ENCODE peak calls at places on chromosome 11, in seven cellular contexts. L, X, V, E, D, N and C are unnamed samples.

GRCh38 chr11:77223797-77224196 is 77.7 kb downstream of the GDPD4 start:
- DNase-seq in L (no peak), X (no peak), V (no peak), E (no peak), D (no peak), N (no peak), C (no peak)

GRCh38 chr11:28146123-28146751 is 38.0 kb downstream of the METTL15 start:
- DNase-seq in L (no peak), X (no peak), V (peak; percentile 79), E (no peak), D (peak; percentile 7), N (peak; percentile 92), C (no peak)

GRCh38 chr11:69425444-69425843 is 56.0 kb upstream of the LINC01488 start:
- DNase-seq in L (no peak), X (no peak), V (no peak), E (no peak), D (no peak), N (no peak), C (no peak)

GRCh38 chr11:837990-838307 is 4.4 kb downstream of the POLR2L start:
- DNase-seq in L (no peak), X (no peak), V (no peak), E (no peak), D (no peak), N (no peak), C (no peak)

GRCh38 chr11:59770324-59770723 is 15.1 kb downstream of the STX3 start:
- DNase-seq in L (no peak), X (no peak), V (no peak), E (no peak), D (no peak), N (no peak), C (no peak)

GRCh38 chr11:121372028-121372427 is 79.5 kb downstream of the SC5D start:
- DNase-seq in L (no peak), X (no peak), V (no peak), E (no peak), D (no peak), N (no peak), C (no peak)

GRCh38 chr11:64787526-64788320 is 9.4 kb upstream of the SF1 start:
- DNase-seq in L (no peak), X (no peak), V (peak; percentile 64), E (no peak), D (no peak), N (peak; percentile 33), C (peak; percentile 47)

GRCh38 chr11:110952150-110952549 is 239.9 kb upstream of the ARHGAP20 start:
- DNase-seq in L (no peak), X (no peak), V (no peak), E (no peak), D (no peak), N (no peak), C (no peak)

GRCh38 chr11:35215945-35216344 is 77.0 kb downstream of the CD44 start:
- DNase-seq in L (no peak), X (no peak), V (no peak), E (no peak), D (no peak), N (no peak), C (no peak)

GRCh38 chr11:85182437-85183109 is 444.6 kb downstream of the DLG2 start:
- DNase-seq in L (peak; percentile 82), X (peak; percentile 5), V (peak; percentile 75), E (peak; percentile 29), D (peak; percentile 64), N (peak; percentile 35), C (peak; percentile 46)

GRCh38 chr11:83054001-83054400 is 17.7 kb downstream of the RAB30 start:
- DNase-seq in L (no peak), X (no peak), V (no peak), E (no peak), D (no peak), N (no peak), C (no peak)

GRCh38 chr11:134949716-134950115 is 537.7 kb upstream of the B3GAT1 start:
- DNase-seq in L (no peak), X (no peak), V (no peak), E (no peak), D (no peak), N (peak; percentile 26), C (no peak)

GRCh38 chr11:122668562-122669090 is 13.1 kb downstream of the UBASH3B start:
- DNase-seq in L (no peak), X (no peak), V (peak; percentile 97), E (no peak), D (peak; percentile 30), N (peak; percentile 98), C (no peak)

GRCh38 chr11:89477175-89477574 is 14.0 kb downstream of the NOX4 start:
- DNase-seq in L (peak; percentile 8), X (peak; percentile 39), V (peak; percentile 41), E (no peak), D (no peak), N (no peak), C (no peak)

GRCh38 chr11:47631473-47631872 is 10.9 kb downstream of the MTCH2 start:
- DNase-seq in L (no peak), X (no peak), V (no peak), E (no peak), D (no peak), N (peak; percentile 19), C (no peak)

GRCh38 chr11:15118431-15118830 is 3.7 kb downstream of the INSC start:
- DNase-seq in L (no peak), X (no peak), V (no peak), E (no peak), D (no peak), N (no peak), C (peak; percentile 27)

GRCh38 chr11:77547863-77548551 is 41.7 kb upstream of the AQP11 start:
- DNase-seq in L (peak; percentile 81), X (peak; percentile 52), V (peak; percentile 81), E (peak; percentile 82), D (peak; percentile 91), N (peak; percentile 79), C (peak; percentile 70)

GRCh38 chr11:93784935-93785360 is 866 bp downstream of the MED17 start:
- DNase-seq in L (no peak), X (no peak), V (no peak), E (no peak), D (peak; percentile 22), N (no peak), C (no peak)

GRCh38 chr11:120224872-120225371 is 14.1 kb downstream of the OAF start:
- DNase-seq in L (no peak), X (no peak), V (no peak), E (no peak), D (no peak), N (no peak), C (no peak)

GRCh38 chr11:47004595-47005033 is 68.1 kb downstream of the CSTPP1 start:
- DNase-seq in L (peak; percentile 53), X (peak; percentile 92), V (peak; percentile 15), E (peak; percentile 44), D (peak; percentile 86), N (peak; percentile 98), C (peak; percentile 21)

GRCh38 chr11:65576232-65576866 is 496 bp downstream of the EHBP1L1 start:
- DNase-seq in L (no peak), X (no peak), V (no peak), E (no peak), D (no peak), N (no peak), C (peak; percentile 19)

GRCh38 chr11:65132238-65132987 is 1.9 kb downstream of the SYVN1 start:
- DNase-seq in L (no peak), X (no peak), V (no peak), E (no peak), D (no peak), N (no peak), C (peak; percentile 87)

GRCh38 chr11:117201516-117201866 is 2.3 kb downstream of the TAGLN start:
- DNase-seq in L (no peak), X (no peak), V (no peak), E (no peak), D (no peak), N (no peak), C (no peak)

GRCh38 chr11:80873309-80873999 is 1432.6 kb upstream of the TENM4 start:
- DNase-seq in L (no peak), X (no peak), V (peak; percentile 69), E (no peak), D (no peak), N (no peak), C (no peak)

GRCh38 chr11:111449696-111450479 is 62.3 kb downstream of the BTG4 start:
- DNase-seq in L (no peak), X (no peak), V (no peak), E (no peak), D (peak; percentile 47), N (no peak), C (no peak)

GRCh38 chr11:62928011-62928410 is 6.8 kb upstream of the CHRM1 start:
- DNase-seq in L (no peak), X (no peak), V (no peak), E (peak; percentile 16), D (no peak), N (no peak), C (no peak)

GRCh38 chr11:114889464-114890065 is 211.2 kb downstream of the NXPE2 start:
- DNase-seq in L (no peak), X (no peak), V (no peak), E (no peak), D (no peak), N (no peak), C (no peak)

GRCh38 chr11:79253280-79253679 is 187.6 kb downstream of the TENM4 start:
- DNase-seq in L (no peak), X (no peak), V (no peak), E (peak; percentile 46), D (peak; percentile 95), N (no peak), C (no peak)

GRCh38 chr11:63534895-63535461 is 1.6 kb upstream of the PLAAT4 start:
- DNase-seq in L (no peak), X (no peak), V (no peak), E (no peak), D (no peak), N (no peak), C (peak; percentile 80)

GRCh38 chr11:111069076-111069475 is 176.4 kb upstream of the POU2AF2 start:
- DNase-seq in L (no peak), X (no peak), V (peak; percentile 48), E (no peak), D (no peak), N (peak; percentile 81), C (no peak)

GRCh38 chr11:3824714-3825472 is 15.9 kb downstream of the RHOG start:
- DNase-seq in L (no peak), X (no peak), V (no peak), E (no peak), D (peak; percentile 29), N (no peak), C (peak; percentile 62)

GRCh38 chr11:84558085-84558905 is 1068.8 kb downstream of the DLG2 start:
- DNase-seq in L (peak; percentile 62), X (peak; percentile 20), V (peak; percentile 71), E (peak; percentile 26), D (peak; percentile 56), N (peak; percentile 53), C (peak; percentile 76)

GRCh38 chr11:32333335-32333991 is 101.9 kb downstream of the WT1 start:
- DNase-seq in L (no peak), X (no peak), V (peak; percentile 23), E (no peak), D (peak; percentile 4), N (peak; percentile 24), C (no peak)

GRCh38 chr11:117876341-117877119 is at the start of gene FXYD6:
- DNase-seq in L (peak; percentile 49), X (peak; percentile 46), V (no peak), E (peak; percentile 76), D (no peak), N (no peak), C (no peak)

GRCh38 chr11:31477528-31478255 is 31.7 kb downstream of the IMMP1L start:
- DNase-seq in L (no peak), X (no peak), V (no peak), E (no peak), D (no peak), N (no peak), C (no peak)

GRCh38 chr11:113132001-113132400 is 170.8 kb downstream of the NCAM1 start:
- DNase-seq in L (no peak), X (no peak), V (no peak), E (no peak), D (no peak), N (no peak), C (no peak)

GRCh38 chr11:61042537-61042936 is 59.8 kb upstream of the CD5 start:
- DNase-seq in L (no peak), X (peak; percentile 61), V (no peak), E (no peak), D (no peak), N (no peak), C (no peak)

GRCh38 chr11:45030778-45031177 is 80.1 kb upstream of the TP53I11 start:
- DNase-seq in L (no peak), X (no peak), V (no peak), E (no peak), D (no peak), N (no peak), C (no peak)